ENCODE peak calls at places on chromosome 10, in six cellular contexts. E is fibroblast of lung; T is activated naive CD4-positive, alpha-beta T cell; P is stromal cell of bone marrow; A is cardiac muscle cell; K is activated naive CD8-positive, alpha-beta T cell treated with anti-CD3 and anti-CD28 coated beads for 36 hours. S is an unnamed sample.

GRCh38 chr10:93541402-93542357 is 24.8 kb upstream of the FFAR4 start:
- DNase-seq in E (peak), T (no peak), P (no peak), A (peak), K (peak), S (no peak)

GRCh38 chr10:127848226-127848625 is 44.5 kb downstream of the CLRN3 start:
- DNase-seq in E (no peak), T (no peak), P (no peak), A (no peak), K (no peak), S (no peak)

GRCh38 chr10:29063806-29064644 is 224.8 kb upstream of the LYZL1 start:
- DNase-seq in E (peak), T (no peak), P (no peak), A (peak), K (no peak), S (no peak)

GRCh38 chr10:128130051-128130450 is 3.8 kb upstream of the MKI67 start:
- DNase-seq in E (no peak), T (no peak), P (no peak), A (no peak), K (no peak), S (no peak)

GRCh38 chr10:72173267-72173634 is 42.6 kb upstream of the ANAPC16 start:
- DNase-seq in E (no peak), T (no peak), P (no peak), A (no peak), K (no peak), S (no peak)

GRCh38 chr10:24214762-24215161 is 5.8 kb downstream of the KIAA1217 start:
- DNase-seq in E (no peak), T (no peak), P (no peak), A (peak), K (no peak), S (no peak)

GRCh38 chr10:29658984-29659769 is 24.4 kb upstream of the SVIL start:
- DNase-seq in E (peak), T (peak), P (peak), A (no peak), K (peak), S (no peak)

GRCh38 chr10:21831986-21832735 is 171.4 kb downstream of the DNAJC1 start:
- DNase-seq in E (peak), T (no peak), P (no peak), A (no peak), K (no peak), S (no peak)

GRCh38 chr10:2048337-2048973 is 311.1 kb upstream of the ADARB2 start:
- DNase-seq in E (no peak), T (no peak), P (no peak), A (no peak), K (no peak), S (no peak)

GRCh38 chr10:30433286-30433778 is 652 bp upstream of the MAP3K8 start:
- DNase-seq in E (peak), T (peak), P (no peak), A (peak), K (peak), S (no peak)

GRCh38 chr10:48705407-48705938 is 20.8 kb downstream of the WDFY4 start:
- DNase-seq in E (no peak), T (no peak), P (no peak), A (no peak), K (no peak), S (no peak)

GRCh38 chr10:60883187-60883586 is 60.8 kb downstream of the RHOBTB1 start:
- DNase-seq in E (peak), T (no peak), P (no peak), A (peak), K (no peak), S (no peak)

GRCh38 chr10:58179238-58179637 is 88.5 kb downstream of the IPMK start:
- DNase-seq in E (peak), T (no peak), P (no peak), A (no peak), K (no peak), S (no peak)

GRCh38 chr10:121310151-121310711 is 288.0 kb downstream of the FGFR2 start:
- DNase-seq in E (no peak), T (no peak), P (no peak), A (no peak), K (no peak), S (peak)

GRCh38 chr10:127813290-127813689 is 76.3 kb downstream of the FOXI2 start:
- DNase-seq in E (no peak), T (no peak), P (no peak), A (no peak), K (no peak), S (no peak)

GRCh38 chr10:88270061-88270808 is 312.9 kb downstream of the RNLS start:
- DNase-seq in E (no peak), T (no peak), P (no peak), A (no peak), K (no peak), S (no peak)

GRCh38 chr10:101489355-101489754 is 98.7 kb downstream of the POLL start:
- DNase-seq in E (peak), T (no peak), P (no peak), A (no peak), K (no peak), S (peak)

GRCh38 chr10:44245601-44245938 is 139.3 kb downstream of the CXCL12 start:
- DNase-seq in E (peak), T (no peak), P (no peak), A (peak), K (no peak), S (no peak)

GRCh38 chr10:11687357-11687771 is 54.8 kb upstream of the ECHDC3 start:
- DNase-seq in E (no peak), T (no peak), P (no peak), A (no peak), K (no peak), S (no peak)

GRCh38 chr10:125727436-125727835 is 7.9 kb downstream of the EDRF1 start:
- DNase-seq in E (no peak), T (no peak), P (no peak), A (no peak), K (no peak), S (no peak)

GRCh38 chr10:114289096-114289436 is 50.0 kb downstream of the VWA2 start:
- DNase-seq in E (no peak), T (no peak), P (no peak), A (no peak), K (no peak), S (no peak)

GRCh38 chr10:33114451-33114944 is 156.5 kb upstream of the ITGB1 start:
- DNase-seq in E (peak), T (no peak), P (no peak), A (no peak), K (no peak), S (no peak)

S was measured in NCI-H187.